ENCODE peak calls at places on chromosomes 7 and 10, in ten cellular contexts. One of them, this sample, is unnamed.

GRCh38 chr10:77756319-77757232 is 119.0 kb upstream of the KCNMA1 start:
- DNase-seq in tibial nerve: no peak
- DNase-seq in RCC 7860: peak; percentile 46
- DNase-seq in SW 1271: peak; percentile 32
- DNase-seq in T-helper 2 cell treated with Interferon-gamma antibody and Interleukin-4, amounts not matched to agents 5 μg/mL and 100 μg/mL, for 36 hours: no peak
- DNase-seq in activated CD4-positive, alpha-beta T cell treated with anti-CD3 and anti-CD28 coated beads, Interleukin-2, amount 50 U/mL, for 48 hours: peak; percentile 24
- DNase-seq in colonic mucosa: peak; percentile 44
- DNase-seq in caudate nucleus: no peak
- DNase-seq in SIG-M5: no peak
- DNase-seq in CD8-positive, alpha-beta memory T cell: no peak
- DNase-seq in this sample: no peak

GRCh38 chr7:55255501-55256445 is 109.4 kb upstream of the LANCL2 start:
- DNase-seq in tibial nerve: peak; percentile 81
- DNase-seq in colonic mucosa: peak; percentile 88
- DNase-seq in SIG-M5: no peak
- DNase-seq in RCC 7860: peak; percentile 60
- DNase-seq in T-helper 2 cell treated with Interferon-gamma antibody and Interleukin-4, amounts not matched to agents 5 μg/mL and 100 μg/mL, for 36 hours: peak; percentile 66
- DNase-seq in caudate nucleus: peak; percentile 40
- DNase-seq in CD8-positive, alpha-beta memory T cell: peak; percentile 49
- DNase-seq in activated CD4-positive, alpha-beta T cell treated with anti-CD3 and anti-CD28 coated beads, Interleukin-2, amount 50 U/mL, for 48 hours: peak; percentile 79
- DNase-seq in SW 1271: peak; percentile 69
- DNase-seq in this sample: peak; percentile 63

GRCh38 chr7:94350729-94351128 is 44.0 kb upstream of the COL1A2 start:
- DNase-seq in tibial nerve: no peak
- DNase-seq in RCC 7860: no peak
- DNase-seq in colonic mucosa: no peak
- DNase-seq in SIG-M5: no peak
- DNase-seq in CD8-positive, alpha-beta memory T cell: no peak
- DNase-seq in activated CD4-positive, alpha-beta T cell treated with anti-CD3 and anti-CD28 coated beads, Interleukin-2, amount 50 U/mL, for 48 hours: no peak
- DNase-seq in T-helper 2 cell treated with Interferon-gamma antibody and Interleukin-4, amounts not matched to agents 5 μg/mL and 100 μg/mL, for 36 hours: no peak
- DNase-seq in caudate nucleus: no peak
- DNase-seq in SW 1271: no peak
- DNase-seq in this sample: no peak

GRCh38 chr10:112915590-112916572 is 34.2 kb upstream of the TCF7L2 start:
- DNase-seq in CD8-positive, alpha-beta memory T cell: no peak
- DNase-seq in SIG-M5: no peak
- DNase-seq in RCC 7860: peak; percentile 84
- DNase-seq in activated CD4-positive, alpha-beta T cell treated with anti-CD3 and anti-CD28 coated beads, Interleukin-2, amount 50 U/mL, for 48 hours: no peak
- DNase-seq in tibial nerve: no peak
- DNase-seq in T-helper 2 cell treated with Interferon-gamma antibody and Interleukin-4, amounts not matched to agents 5 μg/mL and 100 μg/mL, for 36 hours: no peak
- DNase-seq in colonic mucosa: peak; percentile 86
- DNase-seq in SW 1271: no peak
- DNase-seq in caudate nucleus: no peak
- DNase-seq in this sample: peak; percentile 80

GRCh38 chr7:100573691-100574361 is at the start of gene SAP25:
- DNase-seq in colonic mucosa: no peak
- DNase-seq in CD8-positive, alpha-beta memory T cell: no peak
- DNase-seq in tibial nerve: no peak
- DNase-seq in T-helper 2 cell treated with Interferon-gamma antibody and Interleukin-4, amounts not matched to agents 5 μg/mL and 100 μg/mL, for 36 hours: no peak
- DNase-seq in activated CD4-positive, alpha-beta T cell treated with anti-CD3 and anti-CD28 coated beads, Interleukin-2, amount 50 U/mL, for 48 hours: no peak
- DNase-seq in SIG-M5: no peak
- DNase-seq in RCC 7860: no peak
- DNase-seq in caudate nucleus: no peak
- DNase-seq in SW 1271: no peak
- DNase-seq in this sample: no peak

GRCh38 chr7:113371376-113372043 is 253.2 kb upstream of the SMIM30 start:
- DNase-seq in tibial nerve: no peak
- DNase-seq in SIG-M5: no peak
- DNase-seq in T-helper 2 cell treated with Interferon-gamma antibody and Interleukin-4, amounts not matched to agents 5 μg/mL and 100 μg/mL, for 36 hours: no peak
- DNase-seq in CD8-positive, alpha-beta memory T cell: no peak
- DNase-seq in colonic mucosa: no peak
- DNase-seq in caudate nucleus: no peak
- DNase-seq in SW 1271: no peak
- DNase-seq in activated CD4-positive, alpha-beta T cell treated with anti-CD3 and anti-CD28 coated beads, Interleukin-2, amount 50 U/mL, for 48 hours: no peak
- DNase-seq in RCC 7860: no peak
- DNase-seq in this sample: no peak

GRCh38 chr10:71233491-71233892 is 21.1 kb downstream of the UNC5B start:
- DNase-seq in tibial nerve: no peak
- DNase-seq in colonic mucosa: no peak
- DNase-seq in T-helper 2 cell treated with Interferon-gamma antibody and Interleukin-4, amounts not matched to agents 5 μg/mL and 100 μg/mL, for 36 hours: no peak
- DNase-seq in SIG-M5: no peak
- DNase-seq in caudate nucleus: no peak
- DNase-seq in RCC 7860: no peak
- DNase-seq in SW 1271: no peak
- DNase-seq in activated CD4-positive, alpha-beta T cell treated with anti-CD3 and anti-CD28 coated beads, Interleukin-2, amount 50 U/mL, for 48 hours: no peak
- DNase-seq in CD8-positive, alpha-beta memory T cell: no peak
- DNase-seq in this sample: no peak

GRCh38 chr10:114808982-114809381 is 12.6 kb upstream of the FHIP2A start:
- DNase-seq in SW 1271: no peak
- DNase-seq in activated CD4-positive, alpha-beta T cell treated with anti-CD3 and anti-CD28 coated beads, Interleukin-2, amount 50 U/mL, for 48 hours: no peak
- DNase-seq in caudate nucleus: no peak
- DNase-seq in T-helper 2 cell treated with Interferon-gamma antibody and Interleukin-4, amounts not matched to agents 5 μg/mL and 100 μg/mL, for 36 hours: no peak
- DNase-seq in SIG-M5: no peak
- DNase-seq in colonic mucosa: no peak
- DNase-seq in RCC 7860: no peak
- DNase-seq in CD8-positive, alpha-beta memory T cell: no peak
- DNase-seq in tibial nerve: no peak
- DNase-seq in this sample: no peak

GRCh38 chr7:157977306-157977705 is 610.3 kb downstream of the PTPRN2 start:
- DNase-seq in SIG-M5: no peak
- DNase-seq in caudate nucleus: no peak
- DNase-seq in activated CD4-positive, alpha-beta T cell treated with anti-CD3 and anti-CD28 coated beads, Interleukin-2, amount 50 U/mL, for 48 hours: no peak
- DNase-seq in colonic mucosa: no peak
- DNase-seq in tibial nerve: no peak
- DNase-seq in CD8-positive, alpha-beta memory T cell: no peak
- DNase-seq in RCC 7860: no peak
- DNase-seq in SW 1271: no peak
- DNase-seq in T-helper 2 cell treated with Interferon-gamma antibody and Interleukin-4, amounts not matched to agents 5 μg/mL and 100 μg/mL, for 36 hours: no peak
- DNase-seq in this sample: no peak

GRCh38 chr10:930415-931325 is 835 bp downstream of the LARP4B start:
- DNase-seq in caudate nucleus: no peak
- DNase-seq in tibial nerve: no peak
- DNase-seq in activated CD4-positive, alpha-beta T cell treated with anti-CD3 and anti-CD28 coated beads, Interleukin-2, amount 50 U/mL, for 48 hours: peak; percentile 26
- DNase-seq in colonic mucosa: peak; percentile 73
- DNase-seq in T-helper 2 cell treated with Interferon-gamma antibody and Interleukin-4, amounts not matched to agents 5 μg/mL and 100 μg/mL, for 36 hours: peak; percentile 25
- DNase-seq in SW 1271: peak; percentile 13
- DNase-seq in RCC 7860: peak; percentile 39
- DNase-seq in CD8-positive, alpha-beta memory T cell: peak; percentile 25
- DNase-seq in SIG-M5: no peak
- DNase-seq in this sample: peak; percentile 74